ENCODE peak calls at places on chromosomes 3 and 15, in five cellular contexts. One of them, this sample, is unnamed.

GRCh38 chr3:119331661-119332060 is 37.5 kb downstream of the ARHGAP31 start:
- DNase-seq in pancreas: no peak
- DNase-seq in H1: no peak
- DNase-seq in AG10803: peak
- DNase-seq in CD8-positive, alpha-beta T cell: no peak
- DNase-seq in this sample: no peak

GRCh38 chr3:125160911-125161371 is 51.6 kb downstream of the SLC12A8 start:
- DNase-seq in pancreas: no peak
- DNase-seq in CD8-positive, alpha-beta T cell: no peak
- DNase-seq in H1: no peak
- DNase-seq in AG10803: peak
- DNase-seq in this sample: no peak

GRCh38 chr3:185582871-185583270 is 3.2 kb upstream of the SENP2 start:
- DNase-seq in pancreas: no peak
- DNase-seq in H1: no peak
- DNase-seq in AG10803: no peak
- DNase-seq in CD8-positive, alpha-beta T cell: no peak
- DNase-seq in this sample: peak

GRCh38 chr15:51030649-51031316 is 63.9 kb downstream of the TNFAIP8L3 start:
- DNase-seq in H1: no peak
- DNase-seq in CD8-positive, alpha-beta T cell: no peak
- DNase-seq in pancreas: peak
- DNase-seq in AG10803: peak
- DNase-seq in this sample: no peak

GRCh38 chr3:120102674-120103073 is 8.4 kb upstream of the GSK3B start:
- DNase-seq in pancreas: peak
- DNase-seq in AG10803: no peak
- DNase-seq in H1: no peak
- DNase-seq in CD8-positive, alpha-beta T cell: no peak
- DNase-seq in this sample: no peak

GRCh38 chr3:28376424-28376823 is 27.8 kb upstream of the AZI2 start:
- DNase-seq in CD8-positive, alpha-beta T cell: no peak
- DNase-seq in AG10803: peak
- DNase-seq in H1: no peak
- DNase-seq in pancreas: no peak
- DNase-seq in this sample: no peak

GRCh38 chr15:92118162-92118935 is 264.8 kb downstream of the SLCO3A1 start:
- DNase-seq in H1: no peak
- DNase-seq in AG10803: peak
- DNase-seq in pancreas: no peak
- DNase-seq in CD8-positive, alpha-beta T cell: no peak
- DNase-seq in this sample: no peak

GRCh38 chr15:85580914-85581313 is 200.5 kb downstream of the AKAP13 start:
- DNase-seq in pancreas: peak
- DNase-seq in AG10803: no peak
- DNase-seq in H1: no peak
- DNase-seq in CD8-positive, alpha-beta T cell: peak
- DNase-seq in this sample: no peak

GRCh38 chr3:126849768-126850167 is 133.1 kb upstream of the PLXNA1 start:
- DNase-seq in CD8-positive, alpha-beta T cell: no peak
- DNase-seq in AG10803: no peak
- DNase-seq in pancreas: no peak
- DNase-seq in H1: peak
- DNase-seq in this sample: no peak

GRCh38 chr15:86685263-86685662 is 605.6 kb downstream of the AGBL1 start:
- DNase-seq in AG10803: no peak
- DNase-seq in CD8-positive, alpha-beta T cell: no peak
- DNase-seq in pancreas: no peak
- DNase-seq in H1: no peak
- DNase-seq in this sample: no peak

GRCh38 chr15:98900382-98900781 is 107.2 kb downstream of the PGPEP1L start:
- DNase-seq in CD8-positive, alpha-beta T cell: no peak
- DNase-seq in pancreas: no peak
- DNase-seq in H1: no peak
- DNase-seq in AG10803: peak
- DNase-seq in this sample: no peak

GRCh38 chr15:96326551-96327154 is 3.8 kb upstream of the NR2F2 start:
- DNase-seq in pancreas: peak
- DNase-seq in CD8-positive, alpha-beta T cell: no peak
- DNase-seq in AG10803: peak
- DNase-seq in H1: no peak
- DNase-seq in this sample: peak

GRCh38 chr3:106850429-106850828 is 526.8 kb upstream of the CCDC54 start:
- DNase-seq in H1: no peak
- DNase-seq in AG10803: peak
- DNase-seq in CD8-positive, alpha-beta T cell: no peak
- DNase-seq in pancreas: no peak
- DNase-seq in this sample: no peak

GRCh38 chr3:55619186-55619808 is 132.2 kb upstream of the WNT5A start:
- DNase-seq in CD8-positive, alpha-beta T cell: no peak
- DNase-seq in pancreas: no peak
- DNase-seq in AG10803: peak
- DNase-seq in H1: no peak
- DNase-seq in this sample: no peak

GRCh38 chr15:61080209-61081027 is 148.7 kb downstream of the RORA start:
- DNase-seq in AG10803: no peak
- DNase-seq in H1: no peak
- DNase-seq in pancreas: no peak
- DNase-seq in CD8-positive, alpha-beta T cell: no peak
- DNase-seq in this sample: no peak

GRCh38 chr3:171833775-171834460 is 9.2 kb upstream of the TMEM212 start:
- DNase-seq in AG10803: peak
- DNase-seq in pancreas: no peak
- DNase-seq in CD8-positive, alpha-beta T cell: no peak
- DNase-seq in H1: no peak
- DNase-seq in this sample: peak

GRCh38 chr3:76044601-76045600 is 259.6 kb upstream of the ZNF717 start:
- DNase-seq in H1: peak
- DNase-seq in CD8-positive, alpha-beta T cell: no peak
- DNase-seq in AG10803: peak
- DNase-seq in pancreas: peak
- DNase-seq in this sample: no peak

GRCh38 chr15:29596266-29596665 is 226.0 kb downstream of the TJP1 start:
- DNase-seq in H1: no peak
- DNase-seq in AG10803: no peak
- DNase-seq in pancreas: no peak
- DNase-seq in CD8-positive, alpha-beta T cell: no peak
- DNase-seq in this sample: no peak

GRCh38 chr15:29651476-29652072 is 170.7 kb downstream of the TJP1 start:
- DNase-seq in pancreas: no peak
- DNase-seq in CD8-positive, alpha-beta T cell: no peak
- DNase-seq in H1: no peak
- DNase-seq in AG10803: no peak
- DNase-seq in this sample: no peak

GRCh38 chr3:187679638-187680396 is 9.6 kb upstream of the SST start:
- DNase-seq in pancreas: peak
- DNase-seq in CD8-positive, alpha-beta T cell: peak
- DNase-seq in H1: peak
- DNase-seq in AG10803: peak
- DNase-seq in this sample: peak

GRCh38 chr3:105334138-105334882 is 32.4 kb upstream of the ALCAM start:
- DNase-seq in pancreas: no peak
- DNase-seq in H1: no peak
- DNase-seq in CD8-positive, alpha-beta T cell: no peak
- DNase-seq in AG10803: peak
- DNase-seq in this sample: no peak

GRCh38 chr3:194257916-194258668 is 93.0 kb downstream of the CPN2 start:
- DNase-seq in pancreas: peak
- DNase-seq in H1: no peak
- DNase-seq in CD8-positive, alpha-beta T cell: no peak
- DNase-seq in AG10803: no peak
- DNase-seq in this sample: no peak

GRCh38 chr3:23704316-23704715 is 101.4 kb upstream of the UBE2E1 start:
- DNase-seq in CD8-positive, alpha-beta T cell: no peak
- DNase-seq in H1: no peak
- DNase-seq in AG10803: peak
- DNase-seq in pancreas: no peak
- DNase-seq in this sample: no peak

GRCh38 chr3:69838217-69838616 is 99.0 kb downstream of the MITF start:
- DNase-seq in CD8-positive, alpha-beta T cell: no peak
- DNase-seq in pancreas: no peak
- DNase-seq in AG10803: peak
- DNase-seq in H1: no peak
- DNase-seq in this sample: no peak

GRCh38 chr3:52444860-52445793 is at the start of gene SEMA3G:
- DNase-seq in H1: peak
- DNase-seq in CD8-positive, alpha-beta T cell: peak
- DNase-seq in pancreas: peak
- DNase-seq in AG10803: peak
- DNase-seq in this sample: peak

GRCh38 chr3:71356272-71356671 is 227.3 kb downstream of the FOXP1 start:
- DNase-seq in pancreas: no peak
- DNase-seq in CD8-positive, alpha-beta T cell: no peak
- DNase-seq in H1: no peak
- DNase-seq in AG10803: no peak
- DNase-seq in this sample: no peak

GRCh38 chr3:189365609-189366564 is 194.1 kb downstream of the TPRG1 start:
- DNase-seq in AG10803: peak
- DNase-seq in pancreas: no peak
- DNase-seq in CD8-positive, alpha-beta T cell: no peak
- DNase-seq in H1: no peak
- DNase-seq in this sample: no peak

GRCh38 chr3:36631549-36631948 is 132.8 kb downstream of the DCLK3 start:
- DNase-seq in CD8-positive, alpha-beta T cell: no peak
- DNase-seq in pancreas: no peak
- DNase-seq in H1: no peak
- DNase-seq in AG10803: no peak
- DNase-seq in this sample: no peak

GRCh38 chr15:100898661-100899462 is 19.2 kb downstream of the ALDH1A3 start:
- DNase-seq in H1: no peak
- DNase-seq in pancreas: no peak
- DNase-seq in CD8-positive, alpha-beta T cell: no peak
- DNase-seq in AG10803: no peak
- DNase-seq in this sample: no peak

GRCh38 chr15:34606545-34606944 is 23.1 kb upstream of the GOLGA8B start:
- DNase-seq in CD8-positive, alpha-beta T cell: no peak
- DNase-seq in pancreas: no peak
- DNase-seq in AG10803: no peak
- DNase-seq in H1: no peak
- DNase-seq in this sample: no peak

GRCh38 chr3:167091186-167091585 is 288.9 kb downstream of the ZBBX start:
- DNase-seq in AG10803: no peak
- DNase-seq in pancreas: no peak
- DNase-seq in H1: no peak
- DNase-seq in CD8-positive, alpha-beta T cell: no peak
- DNase-seq in this sample: no peak

DNA sequence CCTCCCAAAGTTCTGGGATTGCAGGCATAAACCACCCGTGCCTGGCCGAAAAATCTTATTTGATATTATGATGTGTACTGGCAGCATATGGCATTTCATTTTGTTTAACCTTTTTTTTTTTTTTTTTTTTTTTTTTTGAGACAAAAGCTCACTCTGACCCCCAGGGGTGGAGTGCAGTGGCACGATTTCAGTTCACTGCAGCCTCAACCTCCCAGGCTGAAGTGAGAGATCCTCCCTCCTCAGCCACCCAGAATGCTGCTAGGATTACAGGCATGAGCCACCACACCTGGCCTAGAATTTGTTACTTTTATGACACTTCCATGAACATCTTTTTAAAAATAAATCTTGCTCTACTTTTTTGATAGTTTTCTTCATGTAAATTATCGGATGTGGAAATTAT is 12.0 kb downstream of the TERB2 start:
- DNase-seq in CD8-positive, alpha-beta T cell: no peak
- DNase-seq in AG10803: no peak
- DNase-seq in pancreas: no peak
- DNase-seq in H1: no peak
- DNase-seq in this sample: no peak
- TF ChIP-seq CTCF in CD8-positive, alpha-beta T cell: no peak
- TF ChIP-seq CTCF in AG10803: no peak
- TF ChIP-seq CTCF in pancreas: no peak
- TF ChIP-seq CTCF in H1: no peak
- TF ChIP-seq CTCF in this sample: no peak

GRCh38 chr3:113825090-113825489 is 13.5 kb upstream of the GRAMD1C start:
- DNase-seq in pancreas: no peak
- DNase-seq in AG10803: no peak
- DNase-seq in CD8-positive, alpha-beta T cell: no peak
- DNase-seq in H1: no peak
- DNase-seq in this sample: peak
- TF ChIP-seq CTCF in pancreas: no peak
- TF ChIP-seq CTCF in AG10803: peak
- TF ChIP-seq CTCF in CD8-positive, alpha-beta T cell: no peak
- TF ChIP-seq CTCF in H1: peak
- TF ChIP-seq CTCF in this sample: no peak

GRCh38 chr3:39443530-39443929 is 23.9 kb upstream of the MOBP start:
- DNase-seq in AG10803: no peak
- DNase-seq in H1: peak
- DNase-seq in CD8-positive, alpha-beta T cell: no peak
- DNase-seq in pancreas: no peak
- DNase-seq in this sample: no peak
- TF ChIP-seq CTCF in AG10803: no peak
- TF ChIP-seq CTCF in H1: peak
- TF ChIP-seq CTCF in CD8-positive, alpha-beta T cell: no peak
- TF ChIP-seq CTCF in pancreas: no peak
- TF ChIP-seq CTCF in this sample: no peak

DNA sequence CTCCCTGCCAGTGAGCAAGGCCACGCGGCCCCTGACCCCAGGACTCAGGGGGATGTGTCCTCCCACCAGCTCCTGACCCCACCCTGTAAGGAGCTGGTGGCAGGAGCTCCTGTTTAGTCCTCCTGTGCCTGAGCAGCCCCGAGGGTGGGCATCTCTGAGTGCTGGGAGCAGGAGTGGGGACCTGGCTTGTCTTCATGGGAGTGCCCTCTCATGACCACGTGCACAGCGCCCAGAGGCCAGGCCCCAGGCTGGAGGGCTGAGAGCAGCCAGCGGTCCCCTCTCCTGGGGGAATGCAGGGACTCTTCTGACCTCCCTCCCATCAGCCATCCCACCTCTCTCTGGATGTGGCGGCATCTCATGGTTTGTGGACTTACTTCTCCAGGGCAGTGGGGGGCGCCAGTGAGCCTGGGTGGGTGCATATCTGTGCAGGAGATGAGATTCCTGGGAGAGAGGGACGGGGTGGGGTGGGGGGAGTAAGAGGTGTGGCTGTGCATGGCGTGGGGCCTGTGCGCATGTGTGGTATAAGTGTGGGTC is 205.6 kb downstream of the TBC1D2B start:
- DNase-seq in pancreas: no peak
- DNase-seq in CD8-positive, alpha-beta T cell: no peak
- DNase-seq in H1: peak
- DNase-seq in AG10803: no peak
- DNase-seq in this sample: no peak
- TF ChIP-seq CTCF in pancreas: no peak
- TF ChIP-seq CTCF in CD8-positive, alpha-beta T cell: no peak
- TF ChIP-seq CTCF in H1: peak
- TF ChIP-seq CTCF in AG10803: no peak
- TF ChIP-seq CTCF in this sample: no peak